ENCODE peak calls at places on chromosome 17, in eight cellular contexts. One of them, this sample, is unnamed.

GRCh38 chr17:49468827-49469385 is 26.2 kb upstream of the NGFR start:
- DNase-seq in CD8-positive, alpha-beta T cell: no peak
- DNase-seq in Panc1: no peak
- DNase-seq in Peyer's patch: no peak
- DNase-seq in spleen: no peak
- DNase-seq in Karpas-422: no peak
- DNase-seq in pancreas: no peak
- DNase-seq in bronchial epithelial cell: no peak
- DNase-seq in this sample: no peak

GRCh38 chr17:41287050-41287449 is 11.6 kb downstream of the KRTAP9-7 start:
- DNase-seq in Panc1: no peak
- DNase-seq in pancreas: no peak
- DNase-seq in CD8-positive, alpha-beta T cell: no peak
- DNase-seq in Karpas-422: no peak
- DNase-seq in bronchial epithelial cell: no peak
- DNase-seq in spleen: no peak
- DNase-seq in Peyer's patch: no peak
- DNase-seq in this sample: no peak

GRCh38 chr17:77786740-77787505 is 171.6 kb upstream of the TNRC6C start:
- DNase-seq in spleen: no peak
- DNase-seq in Peyer's patch: no peak
- DNase-seq in CD8-positive, alpha-beta T cell: no peak
- DNase-seq in Karpas-422: no peak
- DNase-seq in bronchial epithelial cell: no peak
- DNase-seq in pancreas: no peak
- DNase-seq in Panc1: no peak
- DNase-seq in this sample: peak; percentile 62

GRCh38 chr17:3558603-3559269 is 1.1 kb upstream of the TRPV3 start:
- DNase-seq in Karpas-422: peak; percentile 44
- DNase-seq in spleen: peak; percentile 88
- DNase-seq in pancreas: no peak
- DNase-seq in Panc1: no peak
- DNase-seq in Peyer's patch: peak; percentile 81
- DNase-seq in CD8-positive, alpha-beta T cell: peak; percentile 20
- DNase-seq in bronchial epithelial cell: peak; percentile 94
- DNase-seq in this sample: no peak

GRCh38 chr17:62064029-62064790 is 868 bp downstream of the MED13 start:
- DNase-seq in Karpas-422: peak; percentile 54
- DNase-seq in Peyer's patch: no peak
- DNase-seq in spleen: no peak
- DNase-seq in pancreas: no peak
- DNase-seq in CD8-positive, alpha-beta T cell: no peak
- DNase-seq in Panc1: no peak
- DNase-seq in bronchial epithelial cell: peak; percentile 70
- DNase-seq in this sample: no peak

GRCh38 chr17:76491271-76492184 is 9.7 kb downstream of the RHBDF2 start:
- DNase-seq in Karpas-422: no peak
- DNase-seq in bronchial epithelial cell: no peak
- DNase-seq in Peyer's patch: no peak
- DNase-seq in pancreas: peak; percentile 54
- DNase-seq in Panc1: no peak
- DNase-seq in CD8-positive, alpha-beta T cell: no peak
- DNase-seq in spleen: peak; percentile 90
- DNase-seq in this sample: no peak

GRCh38 chr17:17445925-17446665 is 30.7 kb upstream of the MED9 start:
- DNase-seq in Karpas-422: peak; percentile 32
- DNase-seq in Panc1: peak; percentile 98
- DNase-seq in CD8-positive, alpha-beta T cell: no peak
- DNase-seq in spleen: no peak
- DNase-seq in pancreas: no peak
- DNase-seq in Peyer's patch: no peak
- DNase-seq in bronchial epithelial cell: peak; percentile 87
- DNase-seq in this sample: no peak

GRCh38 chr17:49829026-49829425 is 18.8 kb downstream of the TAC4 start:
- DNase-seq in Peyer's patch: no peak
- DNase-seq in Panc1: no peak
- DNase-seq in spleen: no peak
- DNase-seq in pancreas: no peak
- DNase-seq in Karpas-422: no peak
- DNase-seq in CD8-positive, alpha-beta T cell: no peak
- DNase-seq in bronchial epithelial cell: no peak
- DNase-seq in this sample: no peak

GRCh38 chr17:18225562-18226283 is at the start of gene LLGL1:
- DNase-seq in Peyer's patch: no peak
- DNase-seq in Karpas-422: peak; percentile 48
- DNase-seq in Panc1: no peak
- DNase-seq in bronchial epithelial cell: no peak
- DNase-seq in CD8-positive, alpha-beta T cell: peak; percentile 13
- DNase-seq in spleen: no peak
- DNase-seq in pancreas: no peak
- DNase-seq in this sample: no peak

GRCh38 chr17:45311762-45312476 is 4.9 kb downstream of the MAP3K14 start:
- DNase-seq in pancreas: no peak
- DNase-seq in Peyer's patch: peak; percentile 86
- DNase-seq in CD8-positive, alpha-beta T cell: peak; percentile 71
- DNase-seq in Karpas-422: peak; percentile 81
- DNase-seq in bronchial epithelial cell: peak; percentile 97
- DNase-seq in spleen: peak; percentile 91
- DNase-seq in Panc1: no peak
- DNase-seq in this sample: no peak

GRCh38 chr17:67260051-67260987 is 15.3 kb upstream of the HELZ start:
- DNase-seq in CD8-positive, alpha-beta T cell: no peak
- DNase-seq in Karpas-422: no peak
- DNase-seq in Peyer's patch: no peak
- DNase-seq in bronchial epithelial cell: peak; percentile 43
- DNase-seq in spleen: no peak
- DNase-seq in Panc1: no peak
- DNase-seq in pancreas: no peak
- DNase-seq in this sample: no peak
- H3K4me3 ChIP-seq in CD8-positive, alpha-beta T cell: no peak overlapping the region
- H3K4me3 ChIP-seq in Karpas-422: no peak overlapping the region
- H3K4me3 ChIP-seq in Peyer's patch: no peak overlapping the region
- H3K4me3 ChIP-seq in bronchial epithelial cell: no peak overlapping the region
- H3K4me3 ChIP-seq in spleen: no peak overlapping the region
- H3K4me3 ChIP-seq in Panc1: no peak overlapping the region
- H3K4me3 ChIP-seq in pancreas: no peak overlapping the region
- H3K4me3 ChIP-seq in this sample: no peak overlapping the region

GRCh38 chr17:79651751-79652150 is 40.9 kb upstream of the RBFOX3 start:
- DNase-seq in Peyer's patch: no peak
- DNase-seq in bronchial epithelial cell: no peak
- DNase-seq in CD8-positive, alpha-beta T cell: peak; percentile 0
- DNase-seq in Karpas-422: no peak
- DNase-seq in Panc1: no peak
- DNase-seq in pancreas: no peak
- DNase-seq in spleen: no peak
- DNase-seq in this sample: no peak
- H3K27me3 ChIP-seq in Peyer's patch: no peaks in the 10 kb centered on the region
- H3K27me3 ChIP-seq in bronchial epithelial cell: no peaks in the 10 kb centered on the region
- H3K27me3 ChIP-seq in CD8-positive, alpha-beta T cell: peaks cover 6% of the 10 kb centered on the region
- H3K27me3 ChIP-seq in Karpas-422: no peaks in the 10 kb centered on the region
- H3K27me3 ChIP-seq in Panc1: peaks cover 24% of the 10 kb centered on the region
- H3K27me3 ChIP-seq in pancreas: no peaks in the 10 kb centered on the region
- H3K27me3 ChIP-seq in spleen: peaks cover 74% of the 10 kb centered on the region
- H3K27me3 ChIP-seq in this sample: peaks cover 5% of the 10 kb centered on the region

GRCh38 chr17:72520665-72521303 is 400.0 kb downstream of the SOX9 start:
- DNase-seq in Panc1: no peak
- DNase-seq in spleen: no peak
- DNase-seq in Karpas-422: no peak
- DNase-seq in pancreas: no peak
- DNase-seq in bronchial epithelial cell: no peak
- DNase-seq in CD8-positive, alpha-beta T cell: no peak
- DNase-seq in Peyer's patch: no peak
- DNase-seq in this sample: no peak
- H3K4me3 ChIP-seq in Panc1: peak overlapping the region; percentile 0
- H3K4me3 ChIP-seq in spleen: no peak overlapping the region
- H3K4me3 ChIP-seq in Karpas-422: no peak overlapping the region
- H3K4me3 ChIP-seq in pancreas: no peak overlapping the region
- H3K4me3 ChIP-seq in bronchial epithelial cell: no peak overlapping the region
- H3K4me3 ChIP-seq in CD8-positive, alpha-beta T cell: no peak overlapping the region
- H3K4me3 ChIP-seq in Peyer's patch: no peak overlapping the region
- H3K4me3 ChIP-seq in this sample: no peak overlapping the region

GRCh38 chr17:7716901-7717755 is at the start of gene DNAH2:
- DNase-seq in bronchial epithelial cell: peak; percentile 63
- DNase-seq in Panc1: peak; percentile 35
- DNase-seq in CD8-positive, alpha-beta T cell: peak; percentile 25
- DNase-seq in Karpas-422: peak; percentile 88
- DNase-seq in spleen: no peak
- DNase-seq in Peyer's patch: peak; percentile 73
- DNase-seq in pancreas: peak; percentile 93
- DNase-seq in this sample: peak; percentile 83

GRCh38 chr17:7713782-7714181 is 3.8 kb upstream of the DNAH2 start:
- DNase-seq in Karpas-422: no peak
- DNase-seq in bronchial epithelial cell: no peak
- DNase-seq in Panc1: no peak
- DNase-seq in CD8-positive, alpha-beta T cell: no peak
- DNase-seq in Peyer's patch: no peak
- DNase-seq in pancreas: no peak
- DNase-seq in spleen: no peak
- DNase-seq in this sample: no peak

GRCh38 chr17:7714721-7715594 is 2.6 kb upstream of the DNAH2 start:
- DNase-seq in bronchial epithelial cell: no peak
- DNase-seq in Panc1: no peak
- DNase-seq in Karpas-422: no peak
- DNase-seq in Peyer's patch: no peak
- DNase-seq in pancreas: peak; percentile 55
- DNase-seq in spleen: no peak
- DNase-seq in CD8-positive, alpha-beta T cell: no peak
- DNase-seq in this sample: no peak

GRCh38 chr17:7717756-7718350 is 309 bp downstream of the DNAH2 start:
- DNase-seq in Panc1: no peak
- DNase-seq in bronchial epithelial cell: no peak
- DNase-seq in pancreas: no peak
- DNase-seq in CD8-positive, alpha-beta T cell: no peak
- DNase-seq in Peyer's patch: no peak
- DNase-seq in spleen: no peak
- DNase-seq in Karpas-422: no peak
- DNase-seq in this sample: no peak

GRCh38 chr17:7716299-7716886 is 1.2 kb upstream of the DNAH2 start:
- DNase-seq in pancreas: no peak
- DNase-seq in CD8-positive, alpha-beta T cell: no peak
- DNase-seq in spleen: no peak
- DNase-seq in bronchial epithelial cell: no peak
- DNase-seq in Peyer's patch: no peak
- DNase-seq in Panc1: no peak
- DNase-seq in Karpas-422: no peak
- DNase-seq in this sample: no peak
- H3K27me3 ChIP-seq in pancreas: no peaks in the 10 kb centered on the region
- H3K27me3 ChIP-seq in CD8-positive, alpha-beta T cell: peaks cover 10% of the 10 kb centered on the region
- H3K27me3 ChIP-seq in spleen: peaks cover 98% of the 10 kb centered on the region
- H3K27me3 ChIP-seq in bronchial epithelial cell: peaks cover 4% of the 10 kb centered on the region
- H3K27me3 ChIP-seq in Peyer's patch: no peaks in the 10 kb centered on the region
- H3K27me3 ChIP-seq in Panc1: no peaks in the 10 kb centered on the region
- H3K27me3 ChIP-seq in Karpas-422: no peaks in the 10 kb centered on the region
- H3K27me3 ChIP-seq in this sample: peaks cover 11% of the 10 kb centered on the region

GRCh38 chr17:2253362-2253761 is 50.2 kb downstream of the SMG6 start:
- DNase-seq in spleen: no peak
- DNase-seq in Karpas-422: no peak
- DNase-seq in pancreas: no peak
- DNase-seq in CD8-positive, alpha-beta T cell: no peak
- DNase-seq in bronchial epithelial cell: no peak
- DNase-seq in Panc1: no peak
- DNase-seq in Peyer's patch: no peak
- DNase-seq in this sample: no peak
- H3K4me3 ChIP-seq in spleen: no peak overlapping the region
- H3K4me3 ChIP-seq in Karpas-422: no peak overlapping the region
- H3K4me3 ChIP-seq in pancreas: no peak overlapping the region
- H3K4me3 ChIP-seq in CD8-positive, alpha-beta T cell: no peak overlapping the region
- H3K4me3 ChIP-seq in bronchial epithelial cell: no peak overlapping the region
- H3K4me3 ChIP-seq in Panc1: no peak overlapping the region
- H3K4me3 ChIP-seq in Peyer's patch: no peak overlapping the region
- H3K4me3 ChIP-seq in this sample: no peak overlapping the region

This sample was measured in NT2/D1.